ENCODE peak calls at places on chromosomes 12 and 14, in eight cellular contexts. One of them, this sample, is unnamed.

GRCh38 chr12:42039599-42039998 is 105.1 kb downstream of the GXYLT1 start:
- ATAC-seq in gastrocnemius medialis: no peak
- ATAC-seq in HepG2: no peak
- ATAC-seq in body of pancreas: no peak
- ATAC-seq in A549: no peak
- ATAC-seq in heart left ventricle: no peak
- ATAC-seq in IMR-90: no peak
- ATAC-seq in upper lobe of left lung: no peak
- ATAC-seq in this sample: no peak

GRCh38 chr14:22549304-22549962 is 39.6 kb downstream of the DAD1 start:
- ATAC-seq in gastrocnemius medialis: no peak
- ATAC-seq in HepG2: peak; percentile 39
- ATAC-seq in body of pancreas: no peak
- ATAC-seq in A549: no peak
- ATAC-seq in heart left ventricle: no peak
- ATAC-seq in IMR-90: no peak
- ATAC-seq in upper lobe of left lung: no peak
- ATAC-seq in this sample: no peak

GRCh38 chr12:62776575-62776974 is 158.4 kb downstream of the PPM1H start:
- ATAC-seq in gastrocnemius medialis: no peak
- ATAC-seq in HepG2: no peak
- ATAC-seq in body of pancreas: no peak
- ATAC-seq in A549: no peak
- ATAC-seq in heart left ventricle: no peak
- ATAC-seq in IMR-90: no peak
- ATAC-seq in upper lobe of left lung: no peak
- ATAC-seq in this sample: no peak

GRCh38 chr12:87928046-87928445 is 101.2 kb downstream of the C12orf50 start:
- ATAC-seq in gastrocnemius medialis: no peak
- ATAC-seq in HepG2: no peak
- ATAC-seq in body of pancreas: no peak
- ATAC-seq in A549: no peak
- ATAC-seq in heart left ventricle: no peak
- ATAC-seq in IMR-90: no peak
- ATAC-seq in upper lobe of left lung: no peak
- ATAC-seq in this sample: no peak

GRCh38 chr14:38616959-38617358 is 361.1 kb upstream of the CLEC14A start:
- ATAC-seq in gastrocnemius medialis: no peak
- ATAC-seq in HepG2: peak; percentile 34
- ATAC-seq in body of pancreas: no peak
- ATAC-seq in A549: no peak
- ATAC-seq in heart left ventricle: no peak
- ATAC-seq in IMR-90: no peak
- ATAC-seq in upper lobe of left lung: peak; percentile 28
- ATAC-seq in this sample: no peak

GRCh38 chr14:61388173-61388975 is 67.0 kb downstream of the PRKCH start:
- ATAC-seq in gastrocnemius medialis: peak; percentile 51
- ATAC-seq in HepG2: no peak
- ATAC-seq in body of pancreas: no peak
- ATAC-seq in A549: peak; percentile 43
- ATAC-seq in heart left ventricle: peak; percentile 20
- ATAC-seq in IMR-90: no peak
- ATAC-seq in upper lobe of left lung: peak; percentile 34
- ATAC-seq in this sample: no peak

GRCh38 chr12:104676636-104677035 is 219.9 kb downstream of the CHST11 start:
- ATAC-seq in gastrocnemius medialis: no peak
- ATAC-seq in HepG2: no peak
- ATAC-seq in body of pancreas: no peak
- ATAC-seq in A549: no peak
- ATAC-seq in heart left ventricle: no peak
- ATAC-seq in IMR-90: no peak
- ATAC-seq in upper lobe of left lung: no peak
- ATAC-seq in this sample: no peak

GRCh38 chr12:26630546-26631027 is 202.4 kb downstream of the ITPR2 start:
- ATAC-seq in gastrocnemius medialis: no peak
- ATAC-seq in HepG2: peak; percentile 79
- ATAC-seq in body of pancreas: no peak
- ATAC-seq in A549: peak; percentile 73
- ATAC-seq in heart left ventricle: no peak
- ATAC-seq in IMR-90: peak; percentile 86
- ATAC-seq in upper lobe of left lung: peak; percentile 68
- ATAC-seq in this sample: peak; percentile 57

GRCh38 chr14:62759796-62760195 is 285.5 kb downstream of the KCNH5 start:
- ATAC-seq in gastrocnemius medialis: no peak
- ATAC-seq in HepG2: no peak
- ATAC-seq in body of pancreas: no peak
- ATAC-seq in A549: no peak
- ATAC-seq in heart left ventricle: no peak
- ATAC-seq in IMR-90: no peak
- ATAC-seq in upper lobe of left lung: no peak
- ATAC-seq in this sample: no peak

GRCh38 chr14:99921431-99921830 is 128.2 kb downstream of the EML1 start:
- ATAC-seq in gastrocnemius medialis: no peak
- ATAC-seq in HepG2: no peak
- ATAC-seq in body of pancreas: no peak
- ATAC-seq in A549: no peak
- ATAC-seq in heart left ventricle: no peak
- ATAC-seq in IMR-90: no peak
- ATAC-seq in upper lobe of left lung: no peak
- ATAC-seq in this sample: no peak

GRCh38 chr12:78473561-78473960 is 391.0 kb upstream of the SYT1 start:
- ATAC-seq in gastrocnemius medialis: no peak
- ATAC-seq in HepG2: no peak
- ATAC-seq in body of pancreas: no peak
- ATAC-seq in A549: no peak
- ATAC-seq in heart left ventricle: no peak
- ATAC-seq in IMR-90: no peak
- ATAC-seq in upper lobe of left lung: no peak
- ATAC-seq in this sample: no peak

GRCh38 chr14:65167072-65167645 is 64.8 kb upstream of the MAX start:
- ATAC-seq in gastrocnemius medialis: no peak
- ATAC-seq in HepG2: no peak
- ATAC-seq in body of pancreas: no peak
- ATAC-seq in A549: no peak
- ATAC-seq in heart left ventricle: no peak
- ATAC-seq in IMR-90: no peak
- ATAC-seq in upper lobe of left lung: no peak
- ATAC-seq in this sample: no peak

GRCh38 chr14:65168840-65169239 is 66.5 kb upstream of the MAX start:
- ATAC-seq in gastrocnemius medialis: peak; percentile 73
- ATAC-seq in HepG2: no peak
- ATAC-seq in body of pancreas: peak; percentile 10
- ATAC-seq in A549: no peak
- ATAC-seq in heart left ventricle: peak; percentile 25
- ATAC-seq in IMR-90: no peak
- ATAC-seq in upper lobe of left lung: no peak
- ATAC-seq in this sample: peak; percentile 66

GRCh38 chr14:65170318-65170717 is 68.0 kb upstream of the MAX start:
- ATAC-seq in gastrocnemius medialis: no peak
- ATAC-seq in HepG2: no peak
- ATAC-seq in body of pancreas: peak; percentile 19
- ATAC-seq in A549: no peak
- ATAC-seq in heart left ventricle: no peak
- ATAC-seq in IMR-90: no peak
- ATAC-seq in upper lobe of left lung: no peak
- ATAC-seq in this sample: no peak

GRCh38 chr14:65170768-65171251 is 68.5 kb upstream of the MAX start:
- ATAC-seq in gastrocnemius medialis: peak; percentile 25
- ATAC-seq in HepG2: peak; percentile 93
- ATAC-seq in body of pancreas: peak; percentile 50
- ATAC-seq in A549: peak; percentile 93
- ATAC-seq in heart left ventricle: no peak
- ATAC-seq in IMR-90: peak; percentile 66
- ATAC-seq in upper lobe of left lung: peak; percentile 73
- ATAC-seq in this sample: no peak

DNA sequence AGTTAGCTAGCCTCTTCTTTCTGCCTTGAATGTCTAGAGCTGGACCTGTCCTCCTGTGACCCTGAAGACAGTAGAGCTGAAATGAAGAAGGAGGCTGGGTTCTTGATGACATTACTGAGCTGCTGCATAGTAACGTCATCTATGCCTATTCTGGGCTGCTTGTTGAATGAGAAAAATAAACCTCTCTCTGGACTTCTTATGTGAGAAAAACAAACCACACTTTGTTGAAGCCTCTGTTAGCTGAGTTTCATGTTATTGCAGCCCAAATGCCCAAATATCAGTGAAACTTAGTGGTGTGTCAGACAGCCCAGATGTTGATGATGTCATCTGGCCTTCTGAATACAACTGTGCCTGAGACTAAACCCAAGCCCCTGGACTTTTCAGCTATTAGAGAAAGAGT is 67.0 kb upstream of the MAX start:
- ATAC-seq in gastrocnemius medialis: peak; percentile 54
- ATAC-seq in HepG2: no peak
- ATAC-seq in body of pancreas: no peak
- ATAC-seq in A549: no peak
- ATAC-seq in heart left ventricle: peak; percentile 28
- ATAC-seq in IMR-90: peak; percentile 68
- ATAC-seq in upper lobe of left lung: peak; percentile 75
- ATAC-seq in this sample: peak; percentile 17
- TF ChIP-seq POLR2A in gastrocnemius medialis: no peak
- TF ChIP-seq POLR2A in HepG2: no peak
- TF ChIP-seq POLR2A in body of pancreas: no peak
- TF ChIP-seq POLR2A in A549: no peak
- TF ChIP-seq POLR2A in heart left ventricle: no peak
- TF ChIP-seq POLR2A in IMR-90: no peak
- TF ChIP-seq POLR2A in upper lobe of left lung: no peak
- TF ChIP-seq POLR2A in this sample: no peak

GRCh38 chr12:131106542-131106941 is 152.8 kb downstream of the ADGRD1 start:
- ATAC-seq in gastrocnemius medialis: no peak
- ATAC-seq in HepG2: no peak
- ATAC-seq in body of pancreas: no peak
- ATAC-seq in A549: no peak
- ATAC-seq in heart left ventricle: no peak
- ATAC-seq in IMR-90: no peak
- ATAC-seq in upper lobe of left lung: no peak
- ATAC-seq in this sample: no peak

GRCh38 chr12:131105351-131105735 is 151.6 kb downstream of the ADGRD1 start:
- ATAC-seq in gastrocnemius medialis: no peak
- ATAC-seq in HepG2: no peak
- ATAC-seq in body of pancreas: no peak
- ATAC-seq in A549: no peak
- ATAC-seq in heart left ventricle: no peak
- ATAC-seq in IMR-90: no peak
- ATAC-seq in upper lobe of left lung: no peak
- ATAC-seq in this sample: no peak

GRCh38 chr12:131103614-131104463 is 150.1 kb downstream of the ADGRD1 start:
- ATAC-seq in gastrocnemius medialis: no peak
- ATAC-seq in HepG2: peak; percentile 5
- ATAC-seq in body of pancreas: no peak
- ATAC-seq in A549: no peak
- ATAC-seq in heart left ventricle: no peak
- ATAC-seq in IMR-90: no peak
- ATAC-seq in upper lobe of left lung: no peak
- ATAC-seq in this sample: no peak

GRCh38 chr12:131104464-131105350 is 151.0 kb downstream of the ADGRD1 start:
- ATAC-seq in gastrocnemius medialis: peak; percentile 86
- ATAC-seq in HepG2: peak; percentile 99
- ATAC-seq in body of pancreas: peak; percentile 78
- ATAC-seq in A549: peak; percentile 99
- ATAC-seq in heart left ventricle: peak; percentile 82
- ATAC-seq in IMR-90: peak; percentile 96
- ATAC-seq in upper lobe of left lung: peak; percentile 87
- ATAC-seq in this sample: peak; percentile 85

DNA sequence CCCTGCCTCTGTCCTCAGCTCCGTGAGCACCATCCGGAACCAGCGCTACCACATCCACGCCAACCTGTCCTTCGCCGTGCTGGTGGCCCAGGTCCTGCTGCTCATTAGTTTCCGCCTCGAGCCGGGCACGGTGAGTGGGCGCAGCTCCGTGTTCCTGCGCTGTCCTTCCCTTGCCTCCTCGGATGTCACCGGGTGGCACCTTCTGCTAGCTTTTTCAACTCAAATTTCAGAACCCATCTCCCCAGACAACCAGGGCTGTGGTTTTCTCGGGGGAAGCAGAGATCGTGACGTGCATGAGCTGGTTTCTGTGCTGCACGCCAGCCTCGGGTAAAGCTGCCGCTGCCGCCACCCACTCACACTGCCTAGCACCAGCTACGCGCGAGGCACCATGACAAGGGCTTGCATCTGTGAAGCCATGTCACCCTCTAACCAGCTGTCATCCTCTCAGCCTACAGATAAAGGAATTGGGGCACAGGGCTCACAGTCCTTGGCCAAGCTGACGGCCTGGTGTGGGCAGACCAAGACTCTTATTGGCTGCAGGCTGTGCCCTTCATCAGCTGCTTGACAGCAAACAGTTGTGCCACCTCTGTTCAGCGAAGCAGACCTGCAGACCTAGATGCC is 152.1 kb downstream of the ADGRD1 start:
- ATAC-seq in gastrocnemius medialis: no peak
- ATAC-seq in HepG2: no peak
- ATAC-seq in body of pancreas: no peak
- ATAC-seq in A549: no peak
- ATAC-seq in heart left ventricle: no peak
- ATAC-seq in IMR-90: no peak
- ATAC-seq in upper lobe of left lung: no peak
- ATAC-seq in this sample: no peak
- H3K27ac ChIP-seq in gastrocnemius medialis: no peak overlapping the region
- H3K27ac ChIP-seq in HepG2: no peak overlapping the region
- H3K27ac ChIP-seq in body of pancreas: no peak overlapping the region
- H3K27ac ChIP-seq in A549: no peak overlapping the region
- H3K27ac ChIP-seq in heart left ventricle: no peak overlapping the region
- H3K27ac ChIP-seq in IMR-90: no peak overlapping the region
- H3K27ac ChIP-seq in upper lobe of left lung: no peak overlapping the region
- H3K27ac ChIP-seq in this sample: no peak overlapping the region

GRCh38 chr12:1443421-1444141 is 150.8 kb downstream of the FBXL14 start:
- ATAC-seq in gastrocnemius medialis: peak; percentile 18
- ATAC-seq in HepG2: no peak
- ATAC-seq in body of pancreas: no peak
- ATAC-seq in A549: no peak
- ATAC-seq in heart left ventricle: no peak
- ATAC-seq in IMR-90: peak; percentile 81
- ATAC-seq in upper lobe of left lung: peak; percentile 74
- ATAC-seq in this sample: peak; percentile 65
- H3K4me3 ChIP-seq in gastrocnemius medialis: no peak overlapping the region
- H3K4me3 ChIP-seq in HepG2: no peak overlapping the region
- H3K4me3 ChIP-seq in body of pancreas: no peak overlapping the region
- H3K4me3 ChIP-seq in A549: no peak overlapping the region
- H3K4me3 ChIP-seq in heart left ventricle: peak overlapping the region; percentile 17
- H3K4me3 ChIP-seq in IMR-90: peak overlapping the region; percentile 17
- H3K4me3 ChIP-seq in upper lobe of left lung: no peak overlapping the region
- H3K4me3 ChIP-seq in this sample: peak overlapping the region; percentile 20

DNA sequence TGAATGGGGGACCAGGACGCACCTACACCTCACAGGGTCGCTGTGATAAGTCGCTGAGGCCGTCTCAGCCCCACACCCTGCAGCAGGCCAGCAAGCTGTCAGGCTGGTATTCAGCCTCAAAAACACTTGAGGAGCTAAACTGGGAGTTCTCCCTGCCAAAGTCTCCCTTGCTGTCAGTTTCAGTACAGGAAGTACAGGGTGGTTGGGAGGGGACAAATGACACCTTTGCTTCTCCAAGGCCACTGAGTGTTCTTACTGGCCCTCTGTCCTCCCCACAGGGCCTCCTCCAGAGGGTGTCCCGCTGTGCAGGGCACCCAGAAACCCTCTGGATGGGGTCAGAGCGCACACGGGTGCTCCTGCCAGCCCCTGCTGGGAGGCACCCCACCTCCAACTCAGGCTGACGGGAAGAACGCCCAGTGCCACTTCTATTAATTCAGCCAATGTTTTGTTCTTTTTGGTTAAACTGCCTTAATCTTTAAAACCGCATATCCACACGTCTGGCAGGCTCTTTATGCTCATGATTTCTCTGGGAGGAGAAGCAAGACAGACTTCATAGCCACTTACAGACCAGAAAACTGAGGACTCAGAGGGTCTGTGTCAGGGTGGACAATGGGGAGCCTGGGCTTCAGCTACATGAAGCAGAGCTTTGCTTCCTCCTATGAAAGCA is 75.9 kb downstream of the ITPK1 start:
- ATAC-seq in gastrocnemius medialis: no peak
- ATAC-seq in HepG2: no peak
- ATAC-seq in body of pancreas: no peak
- ATAC-seq in A549: no peak
- ATAC-seq in heart left ventricle: peak; percentile 45
- ATAC-seq in IMR-90: no peak
- ATAC-seq in upper lobe of left lung: peak; percentile 23
- ATAC-seq in this sample: peak; percentile 58
- TF ChIP-seq POLR2A in gastrocnemius medialis: no peak
- TF ChIP-seq POLR2A in HepG2: no peak
- TF ChIP-seq POLR2A in body of pancreas: no peak
- TF ChIP-seq POLR2A in A549: no peak
- TF ChIP-seq POLR2A in heart left ventricle: no peak
- TF ChIP-seq POLR2A in IMR-90: no peak
- TF ChIP-seq POLR2A in upper lobe of left lung: peak; percentile 33
- TF ChIP-seq POLR2A in this sample: no peak

This sample was measured in gastroesophageal sphincter.